ENCODE peak calls at places on chromosomes 13 and 19, in six cellular contexts. One of them, this sample, is unnamed. For H3K9me3, the result is how much of the 10 kb centered on the place peaks cover.

GRCh38 chr19:19752760-19753403 is 20.0 kb upstream of the ZNF14 start:
- DNase-seq in upper lobe of left lung: no peak
- DNase-seq in heart right ventricle: no peak
- DNase-seq in sigmoid colon: no peak
- DNase-seq in astrocyte: no peak
- DNase-seq in stomach: no peak
- DNase-seq in this sample: no peak

GRCh38 chr19:2774953-2775555 is 8.0 kb downstream of the SGTA start:
- DNase-seq in upper lobe of left lung: peak
- DNase-seq in heart right ventricle: peak
- DNase-seq in sigmoid colon: no peak
- DNase-seq in astrocyte: no peak
- DNase-seq in stomach: no peak
- DNase-seq in this sample: no peak

GRCh38 chr19:5321851-5322681 is 18.5 kb downstream of the PTPRS start:
- DNase-seq in upper lobe of left lung: no peak
- DNase-seq in heart right ventricle: no peak
- DNase-seq in sigmoid colon: no peak
- DNase-seq in astrocyte: no peak
- DNase-seq in stomach: no peak
- DNase-seq in this sample: no peak

GRCh38 chr19:1390594-1391423 is 7.1 kb downstream of the NDUFS7 start:
- DNase-seq in upper lobe of left lung: no peak
- DNase-seq in heart right ventricle: no peak
- DNase-seq in sigmoid colon: no peak
- DNase-seq in astrocyte: no peak
- DNase-seq in stomach: no peak
- DNase-seq in this sample: no peak

GRCh38 chr13:46561691-46562090 is 8.7 kb downstream of the LRCH1 start:
- DNase-seq in upper lobe of left lung: no peak
- DNase-seq in heart right ventricle: no peak
- DNase-seq in sigmoid colon: no peak
- DNase-seq in astrocyte: peak
- DNase-seq in stomach: no peak
- DNase-seq in this sample: no peak

GRCh38 chr19:18737954-18738351 is 53.2 kb downstream of the COMP start:
- DNase-seq in upper lobe of left lung: peak
- DNase-seq in heart right ventricle: no peak
- DNase-seq in sigmoid colon: no peak
- DNase-seq in astrocyte: no peak
- DNase-seq in stomach: peak
- DNase-seq in this sample: no peak

GRCh38 chr19:1130801-1131717 is 27.3 kb downstream of the GPX4 start:
- DNase-seq in upper lobe of left lung: no peak
- DNase-seq in heart right ventricle: no peak
- DNase-seq in sigmoid colon: no peak
- DNase-seq in astrocyte: no peak
- DNase-seq in stomach: peak
- DNase-seq in this sample: no peak

GRCh38 chr19:38522915-38523314 is 89.4 kb downstream of the RYR1 start:
- DNase-seq in upper lobe of left lung: no peak
- DNase-seq in heart right ventricle: no peak
- DNase-seq in sigmoid colon: no peak
- DNase-seq in astrocyte: no peak
- DNase-seq in stomach: no peak
- DNase-seq in this sample: no peak

GRCh38 chr13:113443991-113444390 is 9.3 kb downstream of the ADPRHL1 start:
- DNase-seq in upper lobe of left lung: no peak
- DNase-seq in heart right ventricle: no peak
- DNase-seq in sigmoid colon: peak
- DNase-seq in astrocyte: no peak
- DNase-seq in stomach: no peak
- DNase-seq in this sample: no peak

GRCh38 chr13:50485979-50486935 is 357.2 kb downstream of the DLEU7 start:
- DNase-seq in upper lobe of left lung: no peak
- DNase-seq in heart right ventricle: no peak
- DNase-seq in sigmoid colon: no peak
- DNase-seq in astrocyte: peak
- DNase-seq in stomach: no peak
- DNase-seq in this sample: no peak

GRCh38 chr13:35789335-35790166 is 313.1 kb upstream of the MAB21L1 start:
- DNase-seq in upper lobe of left lung: no peak
- DNase-seq in heart right ventricle: no peak
- DNase-seq in sigmoid colon: no peak
- DNase-seq in astrocyte: peak
- DNase-seq in stomach: no peak
- DNase-seq in this sample: no peak

GRCh38 chr13:27923794-27924528 is 4.2 kb downstream of the PDX1 start:
- DNase-seq in upper lobe of left lung: no peak
- DNase-seq in heart right ventricle: no peak
- DNase-seq in sigmoid colon: no peak
- DNase-seq in astrocyte: no peak
- DNase-seq in stomach: no peak
- DNase-seq in this sample: no peak

GRCh38 chr13:42815686-42816085 is 34.3 kb downstream of the FAM216B start:
- DNase-seq in upper lobe of left lung: no peak
- DNase-seq in heart right ventricle: no peak
- DNase-seq in sigmoid colon: no peak
- DNase-seq in astrocyte: peak
- DNase-seq in stomach: no peak
- DNase-seq in this sample: no peak

GRCh38 chr19:46860846-46861690 is at the start of gene ARHGAP35:
- DNase-seq in upper lobe of left lung: peak
- DNase-seq in heart right ventricle: no peak
- DNase-seq in sigmoid colon: no peak
- DNase-seq in astrocyte: no peak
- DNase-seq in stomach: no peak
- DNase-seq in this sample: no peak

GRCh38 chr19:43465468-43466120 is at the start of gene LYPD3:
- DNase-seq in upper lobe of left lung: peak
- DNase-seq in heart right ventricle: no peak
- DNase-seq in sigmoid colon: no peak
- DNase-seq in astrocyte: no peak
- DNase-seq in stomach: peak
- DNase-seq in this sample: no peak

GRCh38 chr13:21686761-21687391 is 16.0 kb downstream of the FGF9 start:
- DNase-seq in upper lobe of left lung: no peak
- DNase-seq in heart right ventricle: no peak
- DNase-seq in sigmoid colon: no peak
- DNase-seq in astrocyte: no peak
- DNase-seq in stomach: no peak
- DNase-seq in this sample: no peak

GRCh38 chr13:54599413-54599812 is 1570.8 kb downstream of the OLFM4 start:
- DNase-seq in upper lobe of left lung: no peak
- DNase-seq in heart right ventricle: no peak
- DNase-seq in sigmoid colon: no peak
- DNase-seq in astrocyte: no peak
- DNase-seq in stomach: no peak
- DNase-seq in this sample: no peak

GRCh38 chr19:15264061-15264932 is 32.0 kb upstream of the EPHX3 start:
- DNase-seq in upper lobe of left lung: peak
- DNase-seq in heart right ventricle: peak
- DNase-seq in sigmoid colon: peak
- DNase-seq in astrocyte: no peak
- DNase-seq in stomach: peak
- DNase-seq in this sample: peak

GRCh38 chr19:17719730-17720486 is 628 bp downstream of the MAP1S start:
- DNase-seq in upper lobe of left lung: peak
- DNase-seq in heart right ventricle: no peak
- DNase-seq in sigmoid colon: no peak
- DNase-seq in astrocyte: no peak
- DNase-seq in stomach: peak
- DNase-seq in this sample: no peak

GRCh38 chr19:49954092-49954825 is 6.7 kb downstream of the SIGLEC11 start:
- DNase-seq in upper lobe of left lung: no peak
- DNase-seq in heart right ventricle: no peak
- DNase-seq in sigmoid colon: no peak
- DNase-seq in astrocyte: no peak
- DNase-seq in stomach: no peak
- DNase-seq in this sample: no peak

GRCh38 chr19:27887946-27888345 is 1325.0 kb downstream of the UQCRFS1 start:
- DNase-seq in upper lobe of left lung: no peak
- DNase-seq in heart right ventricle: no peak
- DNase-seq in sigmoid colon: no peak
- DNase-seq in astrocyte: no peak
- DNase-seq in stomach: no peak
- DNase-seq in this sample: no peak

GRCh38 chr13:50396001-50396400 is 380.8 kb downstream of the KCNRG start:
- DNase-seq in upper lobe of left lung: no peak
- DNase-seq in heart right ventricle: no peak
- DNase-seq in sigmoid colon: no peak
- DNase-seq in astrocyte: no peak
- DNase-seq in stomach: no peak
- DNase-seq in this sample: no peak

GRCh38 chr19:30326076-30326710 is 46.0 kb upstream of the ZNF536 start:
- DNase-seq in upper lobe of left lung: no peak
- DNase-seq in heart right ventricle: peak
- DNase-seq in sigmoid colon: no peak
- DNase-seq in astrocyte: no peak
- DNase-seq in stomach: no peak
- DNase-seq in this sample: no peak

GRCh38 chr13:68888832-68889231 is 1218.8 kb upstream of the ATXN8OS start:
- DNase-seq in upper lobe of left lung: no peak
- DNase-seq in heart right ventricle: no peak
- DNase-seq in sigmoid colon: no peak
- DNase-seq in astrocyte: no peak
- DNase-seq in stomach: no peak
- DNase-seq in this sample: no peak

GRCh38 chr13:33349996-33350826 is 64.7 kb upstream of the STARD13 start:
- DNase-seq in upper lobe of left lung: peak
- DNase-seq in heart right ventricle: peak
- DNase-seq in sigmoid colon: peak
- DNase-seq in astrocyte: peak
- DNase-seq in stomach: peak
- DNase-seq in this sample: no peak

GRCh38 chr13:113172419-113172926 is 14.0 kb downstream of the PROZ start:
- DNase-seq in upper lobe of left lung: no peak
- DNase-seq in heart right ventricle: no peak
- DNase-seq in sigmoid colon: no peak
- DNase-seq in astrocyte: no peak
- DNase-seq in stomach: no peak
- DNase-seq in this sample: no peak

DNA sequence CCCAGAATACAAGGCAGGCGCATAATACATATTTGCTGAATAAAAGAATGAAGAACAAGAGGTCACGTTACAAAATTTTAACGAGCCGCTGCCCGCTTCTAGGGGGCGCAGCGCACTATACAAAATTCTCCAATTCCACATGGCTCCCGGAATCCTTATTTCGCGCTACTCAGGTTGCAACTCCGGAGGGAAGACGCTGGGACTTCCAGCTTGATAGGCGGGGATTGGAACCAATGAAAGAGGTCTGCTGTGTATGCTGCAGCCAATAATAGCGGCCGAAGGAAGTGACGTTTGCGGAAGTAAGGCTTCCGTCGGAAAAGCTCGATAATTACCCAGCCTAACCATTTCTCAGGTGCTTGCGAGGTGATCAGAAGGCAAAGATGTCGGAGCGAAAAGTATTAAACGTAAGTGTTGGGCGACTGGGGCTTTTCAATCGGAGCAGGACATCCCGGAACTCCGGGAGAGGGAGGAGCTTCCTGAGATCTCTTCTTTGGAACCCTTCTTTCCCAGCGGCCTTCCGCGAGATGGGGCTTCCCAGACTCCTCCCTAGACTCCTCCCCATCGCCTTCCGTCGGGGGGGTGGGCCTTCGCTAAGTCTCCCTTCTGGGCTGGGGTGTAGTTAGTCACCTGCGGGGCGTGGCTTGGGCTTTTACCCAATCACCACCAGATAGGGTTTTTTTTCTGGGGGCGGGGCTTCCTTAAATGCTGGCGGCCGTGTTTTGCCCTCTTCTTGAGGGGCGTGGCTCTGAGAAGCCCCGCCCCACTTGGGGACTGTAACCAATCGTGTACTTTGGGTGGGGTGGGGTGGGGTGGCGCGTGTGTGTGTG is at the start of gene YJU2:
- DNase-seq in upper lobe of left lung: peak
- DNase-seq in heart right ventricle: peak
- DNase-seq in sigmoid colon: peak
- DNase-seq in astrocyte: peak
- DNase-seq in stomach: peak
- DNase-seq in this sample: peak
- TF ChIP-seq CTCF in upper lobe of left lung: peak
- TF ChIP-seq CTCF in heart right ventricle: peak
- TF ChIP-seq CTCF in sigmoid colon: no peak
- TF ChIP-seq CTCF in astrocyte: peak
- TF ChIP-seq CTCF in stomach: peak
- TF ChIP-seq CTCF in this sample: peak

GRCh38 chr19:55717251-55717650 is 21.0 kb downstream of the NLRP9 start:
- DNase-seq in upper lobe of left lung: no peak
- DNase-seq in heart right ventricle: no peak
- DNase-seq in sigmoid colon: no peak
- DNase-seq in astrocyte: no peak
- DNase-seq in stomach: no peak
- DNase-seq in this sample: no peak
- H3K9me3 ChIP-seq in upper lobe of left lung: under half
- H3K9me3 ChIP-seq in heart right ventricle: under half
- H3K9me3 ChIP-seq in sigmoid colon: under half
- H3K9me3 ChIP-seq in astrocyte: under half
- H3K9me3 ChIP-seq in stomach: under half
- H3K9me3 ChIP-seq in this sample: under half

DNA sequence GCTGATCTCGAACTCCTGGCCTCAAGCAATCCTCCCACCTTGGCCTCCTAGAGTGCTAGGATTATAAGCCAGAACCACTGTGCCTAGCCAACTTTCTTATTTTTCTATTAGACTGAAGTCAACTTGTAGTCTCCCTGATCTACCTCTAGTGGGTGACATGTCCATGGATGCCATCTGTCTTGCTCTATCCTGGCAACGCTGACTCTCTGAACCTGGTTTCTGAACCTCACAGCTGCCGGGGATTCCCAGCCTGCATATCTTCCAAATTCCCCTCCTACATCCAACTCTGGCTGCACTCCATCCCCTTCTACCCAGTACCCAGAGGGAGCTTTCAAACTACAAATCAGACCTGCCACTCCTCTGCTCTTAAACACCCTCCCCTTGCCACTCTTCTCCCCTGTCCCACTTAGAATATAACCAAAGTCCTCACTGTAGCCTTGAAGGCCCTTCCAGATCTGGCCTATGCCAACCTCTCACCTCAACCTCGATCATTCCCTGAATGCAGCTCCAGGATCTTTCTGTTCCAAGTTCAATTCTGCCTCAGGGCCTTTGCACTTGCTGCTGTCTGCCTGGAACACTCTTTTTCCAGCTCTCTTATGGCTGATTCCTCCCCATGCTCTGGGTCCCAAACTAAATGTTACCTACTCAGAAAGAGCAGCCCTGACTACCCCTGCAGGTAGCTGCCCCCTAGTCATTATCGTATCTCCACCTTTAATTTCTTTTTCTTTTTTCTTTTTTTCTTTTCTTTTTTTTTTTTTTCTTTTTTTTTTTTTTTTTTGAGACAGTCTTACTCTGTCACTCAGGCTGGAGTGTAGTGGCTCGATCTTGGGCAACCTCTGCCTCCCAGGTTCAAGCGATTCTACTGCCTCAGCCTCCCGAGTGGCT is 2.2 kb downstream of the CLIP3 start:
- DNase-seq in upper lobe of left lung: no peak
- DNase-seq in heart right ventricle: no peak
- DNase-seq in sigmoid colon: no peak
- DNase-seq in astrocyte: no peak
- DNase-seq in stomach: no peak
- DNase-seq in this sample: no peak
- TF ChIP-seq CTCF in upper lobe of left lung: no peak
- TF ChIP-seq CTCF in heart right ventricle: no peak
- TF ChIP-seq CTCF in sigmoid colon: no peak
- TF ChIP-seq CTCF in astrocyte: no peak
- TF ChIP-seq CTCF in stomach: no peak
- TF ChIP-seq CTCF in this sample: no peak

GRCh38 chr19:52335768-52336116 is 301 bp upstream of the ZNF610 start:
- DNase-seq in upper lobe of left lung: no peak
- DNase-seq in heart right ventricle: no peak
- DNase-seq in sigmoid colon: no peak
- DNase-seq in astrocyte: no peak
- DNase-seq in stomach: no peak
- DNase-seq in this sample: no peak
- H3K9me3 ChIP-seq in upper lobe of left lung: under half
- H3K9me3 ChIP-seq in heart right ventricle: under half
- H3K9me3 ChIP-seq in sigmoid colon: under half
- H3K9me3 ChIP-seq in astrocyte: under half
- H3K9me3 ChIP-seq in stomach: under half
- H3K9me3 ChIP-seq in this sample: under half